ENCODE peak calls at places on chromosomes 7 and 10, in ten cellular contexts. E is gastrocnemius medialis, P is uterus, H is IMR-90, C is heart left ventricle, N is HCT116, O is K562, X is body of pancreas, Y is testis, Q is esophagus squamous epithelium. M is an unnamed sample.

GRCh38 chr10:89659185-89660131 is 14.4 kb upstream of the PANK1 start:
- DNase-seq in E (no peak), O (no peak), Y (no peak), Q (no peak), N (no peak), P (no peak), X (no peak), C (no peak), H (peak; percentile 89), M (no peak)

GRCh38 chr7:604038-604883 is 84.6 kb upstream of the PDGFA start:
- DNase-seq in H (peak; percentile 54), N (no peak), Y (peak; percentile 51), Q (peak; percentile 54), O (peak; percentile 75), X (peak; percentile 49), P (peak; percentile 77), E (peak; percentile 68), C (peak; percentile 88), M (peak; percentile 68)

GRCh38 chr7:140867467-140868314 is 57.0 kb downstream of the BRAF start:
- DNase-seq in N (no peak), O (no peak), Q (no peak), X (no peak), C (no peak), Y (no peak), H (no peak), P (no peak), E (no peak), M (no peak)

GRCh38 chr10:130127612-130128607 is 8.3 kb upstream of the GLRX3 start:
- DNase-seq in H (peak; percentile 70), Y (peak; percentile 58), X (peak; percentile 58), N (no peak), P (no peak), E (no peak), O (peak; percentile 29), Q (no peak), C (no peak), M (peak; percentile 40)

GRCh38 chr7:140028311-140028710 is 34.4 kb downstream of the PARP12 start:
- DNase-seq in C (no peak), Q (no peak), N (no peak), E (no peak), Y (no peak), P (no peak), H (no peak), O (no peak), X (no peak), M (no peak)

GRCh38 chr10:15419279-15419874 is 48.3 kb upstream of the FAM171A1 start:
- DNase-seq in P (peak; percentile 34), H (peak; percentile 42), C (no peak), N (peak; percentile 48), O (peak; percentile 47), Q (no peak), E (no peak), X (peak; percentile 61), Y (peak; percentile 62), M (peak; percentile 49)

GRCh38 chr7:73482746-73483145 is 39.3 kb downstream of the BAZ1B start:
- DNase-seq in N (no peak), E (no peak), Y (no peak), P (no peak), H (no peak), O (no peak), Q (no peak), C (no peak), X (no peak), M (no peak)

GRCh38 chr7:3918576-3918975 is 617.5 kb downstream of the SDK1 start:
- DNase-seq in Y (no peak), X (no peak), C (no peak), N (no peak), H (no peak), P (no peak), O (no peak), E (no peak), Q (no peak), M (no peak)

GRCh38 chr10:20970044-20970443 is 72.9 kb upstream of the NEBL start:
- DNase-seq in X (no peak), Y (no peak), O (no peak), E (no peak), C (no peak), P (no peak), H (no peak), N (no peak), Q (no peak), M (no peak)

DNA sequence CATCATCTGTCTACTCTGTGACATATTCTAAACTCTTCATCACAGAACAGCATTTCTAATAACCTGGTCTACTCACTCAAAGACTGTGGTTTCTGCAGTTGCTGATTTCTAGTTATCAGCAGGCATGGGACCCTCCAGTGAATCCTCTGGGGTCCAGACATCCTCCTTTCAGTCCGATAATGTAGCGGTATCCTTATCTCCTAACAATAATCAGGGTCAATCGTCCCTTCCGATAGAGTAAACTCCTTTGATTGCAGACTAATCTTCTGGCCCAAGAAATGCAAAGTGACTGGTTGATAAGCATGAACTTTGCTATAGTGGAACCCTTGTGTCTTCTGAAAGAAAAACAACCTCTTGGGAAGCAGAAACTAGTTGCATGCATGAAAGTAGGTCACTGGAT is 1209.8 kb upstream of the CELF2 start:
- DNase-seq in E (no peak), Q (no peak), H (no peak), P (no peak), X (no peak), N (no peak), Y (no peak), C (no peak), O (no peak), M (no peak)
- TF ChIP-seq POLR2A in E (no peak), Q (no peak), H (no peak), P (no peak), X (no peak), N (no peak), Y (no peak), C (no peak), O (no peak), M (no peak)

GRCh38 chr7:48708635-48709034 is 215.7 kb upstream of the CDC14C start:
- DNase-seq in Q (no peak), H (no peak), P (no peak), N (no peak), X (no peak), E (no peak), Y (peak; percentile 38), C (no peak), O (no peak), M (no peak)
- TF ChIP-seq CTCF in Q (no peak), H (no peak), P (no peak), N (no peak), X (no peak), E (no peak), Y (no peak), C (no peak), O (no peak), M (no peak)

GRCh38 chr10:77637474-77637985 is at the start of gene KCNMA1:
- DNase-seq in H (no peak), Y (no peak), X (peak; percentile 34), C (peak; percentile 33), Q (no peak), O (no peak), E (peak; percentile 29), N (no peak), P (peak; percentile 56), M (no peak)
- TF ChIP-seq POLR2A in H (no peak), Y (no peak), X (no peak), C (no peak), Q (peak; percentile 38), O (no peak), E (peak; percentile 86), N (no peak), P (peak; percentile 61), M (no peak)

DNA sequence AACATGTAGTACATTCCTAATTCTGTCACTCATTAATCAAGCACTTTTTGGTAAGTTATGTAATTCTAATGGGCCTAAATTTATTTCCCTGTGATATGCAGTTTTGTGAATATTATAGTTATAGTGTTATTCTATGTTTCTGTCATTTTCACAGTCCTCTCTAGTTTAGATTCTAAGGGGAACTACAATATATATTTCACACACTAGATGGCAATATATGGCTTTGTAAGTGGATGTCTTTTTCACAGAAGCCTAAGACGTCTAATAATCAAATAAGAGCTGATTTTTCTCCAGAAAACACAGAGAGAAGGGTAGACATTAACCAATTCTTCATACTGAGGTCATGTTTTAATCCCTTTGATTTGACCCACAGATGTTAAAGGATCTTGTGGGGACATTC is 18.0 kb downstream of the RNLS start:
- DNase-seq in O (no peak), N (peak; percentile 12), Q (no peak), H (peak; percentile 61), E (no peak), Y (no peak), P (no peak), X (no peak), C (no peak), M (no peak)
- TF ChIP-seq CTCF in O (no peak), N (peak; percentile 64), Q (no peak), H (peak; percentile 63), E (peak; percentile 8), Y (no peak), P (no peak), X (peak; percentile 9), C (peak; percentile 40), M (peak; percentile 47)

GRCh38 chr10:70410608-70411007 is 6.7 kb downstream of the EIF4EBP2 start:
- DNase-seq in E (no peak), N (no peak), H (no peak), X (no peak), O (no peak), Y (no peak), Q (no peak), C (no peak), P (no peak), M (no peak)

GRCh38 chr10:70409772-70410171 is 5.8 kb downstream of the EIF4EBP2 start:
- DNase-seq in C (no peak), O (no peak), P (no peak), H (no peak), N (no peak), Y (no peak), Q (no peak), X (no peak), E (no peak), M (no peak)

GRCh38 chr10:70403483-70404035 is 386 bp upstream of the EIF4EBP2 start:
- DNase-seq in O (no peak), N (no peak), C (no peak), E (no peak), Q (no peak), P (no peak), X (no peak), H (no peak), Y (no peak), M (no peak)

GRCh38 chr10:70404036-70404905 is at the start of gene EIF4EBP2:
- DNase-seq in E (peak; percentile 98), X (peak; percentile 98), Y (peak; percentile 99), C (peak; percentile 97), H (peak; percentile 93), P (peak; percentile 99), O (peak; percentile 96), N (peak; percentile 87), Q (peak; percentile 66), M (peak; percentile 99)

DNA sequence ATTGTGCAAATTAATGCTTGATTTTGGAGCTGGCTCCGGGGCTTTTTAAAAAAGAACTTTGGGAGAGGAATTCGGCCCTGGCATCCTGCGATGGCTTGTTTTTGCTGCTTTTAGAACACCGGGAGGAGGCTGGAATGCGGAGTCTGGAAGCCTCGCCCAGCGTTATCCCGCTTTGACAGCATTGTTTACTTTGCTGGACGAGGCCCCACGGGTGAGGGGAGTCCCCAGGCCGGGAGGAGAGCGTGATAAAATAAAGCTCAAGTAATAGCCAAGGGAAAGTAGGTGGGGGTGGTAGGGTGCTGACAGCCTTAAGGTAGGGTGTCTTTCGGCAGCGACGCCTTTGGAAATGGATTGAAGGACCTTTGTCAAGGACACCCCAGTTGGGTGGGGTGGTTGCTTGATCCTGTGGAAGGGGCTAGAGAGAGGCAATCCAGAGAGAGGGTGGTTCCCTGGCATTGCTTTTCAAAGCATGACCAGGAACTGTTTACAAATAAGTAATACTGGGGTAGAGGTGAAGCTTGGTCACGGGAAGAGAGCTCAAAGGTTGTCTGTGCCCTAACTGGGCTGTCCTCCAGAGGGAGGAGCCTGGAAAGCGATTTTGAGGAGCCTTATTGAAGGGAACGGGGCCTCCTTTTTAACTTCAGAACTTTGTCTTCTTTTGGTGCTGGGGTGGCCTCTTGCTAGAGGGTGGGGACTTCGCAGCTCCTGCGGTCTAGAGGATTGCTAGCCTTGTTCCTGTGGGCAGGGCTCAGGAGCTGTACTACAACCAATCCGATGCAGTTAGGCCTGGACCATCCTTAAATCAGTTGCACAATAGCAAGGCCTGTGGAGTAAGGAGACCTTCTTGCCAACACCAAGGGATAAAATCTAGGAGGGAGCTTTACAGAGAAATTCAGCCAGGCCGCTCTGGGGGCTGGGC is 1.2 kb downstream of the EIF4EBP2 start:
- DNase-seq in Y (peak; percentile 92), P (peak; percentile 93), H (peak; percentile 96), X (peak; percentile 78), C (peak; percentile 86), O (peak; percentile 45), Q (no peak), E (peak; percentile 94), N (no peak), M (peak; percentile 95)
- TF ChIP-seq POLR2A in Y (no peak), P (peak; percentile 66), H (no peak), X (peak; percentile 19), C (no peak), O (no peak), Q (peak; percentile 62), E (peak; percentile 91), N (no peak), M (peak; percentile 19)

M was measured in adrenal gland.